ENCODE peak calls at places on chromosome 7, in four cellular contexts. One of them, this sample, is unnamed.

GRCh38 chr7:6165521-6166325 is 106.7 kb downstream of the CYTH3 start:
- DNase-seq in AG04450: no peak
- DNase-seq in tibial nerve: no peak
- DNase-seq in astrocyte: no peak
- DNase-seq in this sample: no peak

GRCh38 chr7:101453617-101454016 is 90.9 kb downstream of the COL26A1 start:
- DNase-seq in AG04450: no peak
- DNase-seq in tibial nerve: no peak
- DNase-seq in astrocyte: peak
- DNase-seq in this sample: no peak

GRCh38 chr7:142746268-142746667 is 3.0 kb upstream of the PRSS1 start:
- DNase-seq in AG04450: no peak
- DNase-seq in tibial nerve: no peak
- DNase-seq in astrocyte: no peak
- DNase-seq in this sample: no peak

GRCh38 chr7:31819031-31819430 is 132.0 kb downstream of the PPP1R17 start:
- DNase-seq in AG04450: no peak
- DNase-seq in tibial nerve: no peak
- DNase-seq in astrocyte: no peak
- DNase-seq in this sample: no peak

GRCh38 chr7:158488225-158488889 is 99.3 kb downstream of the PTPRN2 start:
- DNase-seq in AG04450: no peak
- DNase-seq in tibial nerve: no peak
- DNase-seq in astrocyte: no peak
- DNase-seq in this sample: no peak

GRCh38 chr7:140594131-140594691 is 46.4 kb downstream of the DENND2A start:
- DNase-seq in AG04450: no peak
- DNase-seq in tibial nerve: no peak
- DNase-seq in astrocyte: no peak
- DNase-seq in this sample: peak

GRCh38 chr7:102097601-102098161 is 189.0 kb upstream of the SH2B2 start:
- DNase-seq in AG04450: no peak
- DNase-seq in tibial nerve: no peak
- DNase-seq in astrocyte: no peak
- DNase-seq in this sample: no peak

GRCh38 chr7:17474724-17475344 is 176.4 kb downstream of the AHR start:
- DNase-seq in AG04450: no peak
- DNase-seq in tibial nerve: no peak
- DNase-seq in astrocyte: no peak
- DNase-seq in this sample: no peak

GRCh38 chr7:148447221-148447845 is 143.2 kb upstream of the C7orf33 start:
- DNase-seq in AG04450: no peak
- DNase-seq in tibial nerve: no peak
- DNase-seq in astrocyte: no peak
- DNase-seq in this sample: no peak

GRCh38 chr7:74059681-74060588 is 23.7 kb upstream of the LIMK1 start:
- DNase-seq in AG04450: no peak
- DNase-seq in tibial nerve: no peak
- DNase-seq in astrocyte: no peak
- DNase-seq in this sample: no peak

GRCh38 chr7:30613366-30614325 is 19.0 kb downstream of the GARS1 start:
- DNase-seq in AG04450: no peak
- DNase-seq in tibial nerve: no peak
- DNase-seq in astrocyte: peak
- DNase-seq in this sample: no peak

DNA sequence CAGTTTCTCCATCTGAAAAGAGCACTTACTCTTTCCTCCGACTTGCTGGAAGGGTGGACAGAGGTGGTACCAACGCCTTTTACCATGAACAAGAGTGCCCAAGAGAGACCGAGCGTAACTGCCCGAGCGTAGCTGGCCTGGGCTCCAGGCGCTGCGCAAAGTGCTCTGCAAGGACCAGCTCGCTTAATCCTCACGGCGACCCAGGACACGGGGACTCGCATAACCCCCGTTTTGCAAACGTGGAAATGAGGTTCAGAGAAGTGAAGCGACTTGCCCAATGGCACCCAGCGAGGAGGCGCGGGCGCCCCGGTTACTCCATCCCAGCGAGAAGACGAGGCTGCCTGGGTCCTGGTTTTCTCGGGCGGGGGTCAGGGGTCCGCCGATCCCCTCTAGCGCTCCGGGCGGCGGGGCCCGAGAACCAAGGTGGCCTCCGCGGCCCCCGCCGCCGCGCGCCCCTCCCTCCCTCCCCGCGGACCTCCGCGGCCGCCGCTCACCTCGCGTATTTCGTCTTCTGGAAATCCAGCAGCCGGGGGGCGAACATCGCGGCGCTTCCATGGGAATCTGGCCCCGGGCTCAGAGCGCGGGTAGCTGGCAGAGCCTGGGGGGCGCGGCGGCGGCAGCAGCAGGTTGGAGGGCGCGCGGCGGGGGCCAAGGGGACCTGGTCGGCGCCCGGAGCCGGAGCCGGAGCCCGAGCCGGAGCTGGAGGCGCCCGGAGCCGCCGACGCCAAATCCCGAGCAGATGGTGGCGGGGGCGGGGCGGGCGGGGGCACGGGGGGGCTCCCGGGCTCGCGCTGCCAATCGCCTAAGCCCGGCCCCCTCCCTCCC is at the start of gene MMD2:
- DNase-seq in AG04450: no peak
- DNase-seq in tibial nerve: no peak
- DNase-seq in astrocyte: no peak
- DNase-seq in this sample: no peak
- TF ChIP-seq CTCF in AG04450: no peak
- TF ChIP-seq CTCF in tibial nerve: no peak
- TF ChIP-seq CTCF in astrocyte: no peak
- TF ChIP-seq CTCF in this sample: no peak

DNA sequence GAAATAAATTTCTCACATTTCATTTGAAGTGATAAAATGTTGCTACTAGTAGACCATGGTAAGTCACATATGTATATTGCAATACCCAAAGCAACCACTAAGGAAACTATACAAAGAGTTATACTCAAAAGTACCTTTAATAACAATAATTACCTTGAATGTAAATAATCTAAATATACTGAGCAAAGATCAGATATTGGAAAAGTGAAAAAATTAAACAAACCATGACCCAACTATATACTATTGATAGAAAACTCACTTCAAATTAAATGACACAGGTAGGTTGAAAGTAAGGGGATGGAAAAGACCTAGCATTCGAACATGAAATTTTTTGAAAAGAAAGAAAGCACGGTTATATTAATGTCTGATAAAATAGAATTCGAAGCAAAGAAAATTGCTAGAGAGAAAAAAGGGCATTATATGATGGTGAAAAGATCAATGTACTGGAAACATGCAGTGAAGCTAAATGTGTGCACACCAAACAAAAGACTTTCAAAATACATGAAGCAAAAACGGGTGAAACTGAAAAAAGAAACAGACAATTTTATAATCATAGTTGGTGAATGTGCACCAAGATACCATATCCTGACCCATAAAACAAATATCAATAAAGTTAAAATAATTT is 29.1 kb downstream of the TFPI2 start:
- DNase-seq in AG04450: no peak
- DNase-seq in tibial nerve: no peak
- DNase-seq in astrocyte: no peak
- DNase-seq in this sample: no peak
- TF ChIP-seq CTCF in AG04450: peak
- TF ChIP-seq CTCF in tibial nerve: no peak
- TF ChIP-seq CTCF in astrocyte: no peak
- TF ChIP-seq CTCF in this sample: peak

DNA sequence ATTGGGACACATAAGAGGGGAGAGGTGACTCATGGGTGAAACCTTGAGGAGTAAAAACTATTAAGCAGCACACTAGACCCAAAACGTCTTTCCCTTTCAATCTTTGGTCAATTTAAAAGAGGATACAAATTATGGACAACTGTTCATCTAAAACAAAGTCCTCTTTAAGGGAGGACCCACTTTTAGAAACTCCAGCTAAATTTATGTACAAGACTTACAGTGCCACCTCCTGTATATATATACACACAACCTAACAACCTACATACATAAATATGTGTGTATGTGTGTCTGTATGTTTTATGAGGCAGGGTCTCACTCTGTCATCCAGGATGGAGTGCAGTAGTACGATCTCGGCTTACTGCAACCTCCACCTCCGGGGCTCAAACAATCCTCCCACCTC is 18.1 kb upstream of the ZC3HAV1 start:
- DNase-seq in AG04450: no peak
- DNase-seq in tibial nerve: no peak
- DNase-seq in astrocyte: no peak
- DNase-seq in this sample: no peak
- TF ChIP-seq CTCF in AG04450: no peak
- TF ChIP-seq CTCF in tibial nerve: no peak
- TF ChIP-seq CTCF in astrocyte: no peak
- TF ChIP-seq CTCF in this sample: peak

DNA sequence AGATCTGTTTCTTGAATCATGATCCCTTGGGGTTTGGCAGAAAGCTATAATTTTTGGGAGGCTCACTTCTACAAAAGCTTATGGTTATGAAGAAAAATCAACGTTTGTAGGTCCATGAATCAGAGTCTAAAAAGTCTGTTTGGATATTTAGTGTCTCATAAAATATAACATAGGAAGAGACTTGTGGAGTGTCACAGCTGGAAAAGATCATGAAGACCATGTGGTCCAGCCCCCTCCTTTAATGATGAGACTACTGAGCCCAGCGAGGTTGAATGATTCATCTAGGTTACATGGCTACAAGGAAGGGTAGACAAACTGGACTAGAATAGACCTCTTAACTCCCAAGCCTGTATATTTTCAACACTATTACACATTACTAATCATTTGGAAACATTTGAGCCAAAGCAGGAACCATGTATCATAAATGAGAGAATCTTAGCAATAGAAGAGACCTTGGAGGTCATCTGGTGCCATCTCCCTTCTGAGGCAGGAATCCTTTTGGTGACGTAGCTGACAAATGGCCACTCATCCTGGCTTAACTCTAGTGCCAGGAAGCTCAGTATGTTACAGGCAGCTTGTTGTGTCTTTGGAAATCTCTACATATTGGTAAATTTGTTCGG is 152.5 kb downstream of the CREB5 start:
- DNase-seq in AG04450: no peak
- DNase-seq in tibial nerve: no peak
- DNase-seq in astrocyte: no peak
- DNase-seq in this sample: no peak
- TF ChIP-seq CTCF in AG04450: no peak
- TF ChIP-seq CTCF in tibial nerve: no peak
- TF ChIP-seq CTCF in astrocyte: no peak
- TF ChIP-seq CTCF in this sample: no peak

GRCh38 chr7:138456220-138456619 is 3.8 kb upstream of the TRIM24 start:
- DNase-seq in AG04450: no peak
- DNase-seq in tibial nerve: no peak
- DNase-seq in astrocyte: no peak
- DNase-seq in this sample: no peak

GRCh38 chr7:138458576-138459234 is 1.4 kb upstream of the TRIM24 start:
- DNase-seq in AG04450: no peak
- DNase-seq in tibial nerve: no peak
- DNase-seq in astrocyte: no peak
- DNase-seq in this sample: no peak

GRCh38 chr7:138460649-138461607 is 869 bp downstream of the TRIM24 start:
- DNase-seq in AG04450: no peak
- DNase-seq in tibial nerve: no peak
- DNase-seq in astrocyte: peak
- DNase-seq in this sample: peak

GRCh38 chr7:138460176-138460648 is at the start of gene TRIM24:
- DNase-seq in AG04450: no peak
- DNase-seq in tibial nerve: no peak
- DNase-seq in astrocyte: peak
- DNase-seq in this sample: peak

GRCh38 chr7:138459300-138460175 is 521 bp upstream of the TRIM24 start:
- DNase-seq in AG04450: peak
- DNase-seq in tibial nerve: peak
- DNase-seq in astrocyte: no peak
- DNase-seq in this sample: peak
- TF ChIP-seq CTCF in AG04450: peak
- TF ChIP-seq CTCF in tibial nerve: peak
- TF ChIP-seq CTCF in astrocyte: peak
- TF ChIP-seq CTCF in this sample: peak

GRCh38 chr7:151003572-151003971 is 12.8 kb downstream of the NOS3 start:
- DNase-seq in AG04450: no peak
- DNase-seq in tibial nerve: no peak
- DNase-seq in astrocyte: no peak
- DNase-seq in this sample: no peak

GRCh38 chr7:150999001-150999400 is 8.2 kb downstream of the NOS3 start:
- DNase-seq in AG04450: no peak
- DNase-seq in tibial nerve: no peak
- DNase-seq in astrocyte: no peak
- DNase-seq in this sample: no peak

GRCh38 chr7:151001546-151001945 is 10.7 kb downstream of the NOS3 start:
- DNase-seq in AG04450: no peak
- DNase-seq in tibial nerve: no peak
- DNase-seq in astrocyte: no peak
- DNase-seq in this sample: no peak

GRCh38 chr7:150999497-151000225 is 8.8 kb downstream of the NOS3 start:
- DNase-seq in AG04450: no peak
- DNase-seq in tibial nerve: no peak
- DNase-seq in astrocyte: no peak
- DNase-seq in this sample: no peak

DNA sequence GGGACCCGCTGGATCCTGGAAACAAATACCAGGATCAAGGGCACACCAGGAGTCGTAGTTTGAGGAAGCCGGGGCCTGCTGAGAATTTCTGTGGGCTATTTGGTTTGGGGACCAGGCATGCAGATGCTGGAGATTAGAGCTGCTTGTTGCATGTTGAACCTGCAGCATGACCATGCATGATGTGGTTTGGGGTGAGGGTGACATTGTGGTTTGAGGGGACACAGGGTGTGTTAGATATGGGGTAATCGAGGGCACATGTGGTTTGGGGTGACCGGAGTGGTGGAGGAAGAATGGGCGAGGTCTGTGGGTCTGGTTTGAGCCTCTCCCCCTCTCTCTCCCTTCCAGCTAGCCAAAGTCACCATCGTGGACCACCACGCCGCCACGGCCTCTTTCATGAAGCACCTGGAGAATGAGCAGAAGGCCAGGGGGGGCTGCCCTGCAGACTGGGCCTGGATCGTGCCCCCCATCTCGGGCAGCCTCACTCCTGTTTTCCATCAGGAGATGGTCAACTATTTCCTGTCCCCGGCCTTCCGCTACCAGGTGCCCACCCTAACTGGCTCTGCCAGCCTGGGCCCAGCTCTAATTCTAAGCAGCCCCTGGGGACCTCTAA is 10.2 kb downstream of the NOS3 start:
- DNase-seq in AG04450: no peak
- DNase-seq in tibial nerve: no peak
- DNase-seq in astrocyte: no peak
- DNase-seq in this sample: no peak
- TF ChIP-seq CTCF in AG04450: no peak
- TF ChIP-seq CTCF in tibial nerve: no peak
- TF ChIP-seq CTCF in astrocyte: no peak
- TF ChIP-seq CTCF in this sample: no peak

GRCh38 chr7:115997221-115997620 is 33.3 kb downstream of the TFEC start:
- DNase-seq in AG04450: no peak
- DNase-seq in tibial nerve: no peak
- DNase-seq in astrocyte: no peak
- DNase-seq in this sample: no peak
- TF ChIP-seq CTCF in AG04450: no peak
- TF ChIP-seq CTCF in tibial nerve: no peak
- TF ChIP-seq CTCF in astrocyte: no peak
- TF ChIP-seq CTCF in this sample: no peak